ENCODE peak calls at places on chromosomes 2 and 18, in eight cellular contexts. N is neural progenitor cell; Q is NCI-H1092; K is ELF-1; L is caudate nucleus; O is A172; R is naive thymus-derived CD8-positive, alpha-beta T cell; I is hepatocyte. B is an unnamed sample.

GRCh38 chr18:64405161-64405560 is 256.3 kb upstream of the LINC00305 start:
- DNase-seq in N (no peak), Q (no peak), K (no peak), L (no peak), O (no peak), R (no peak), I (no peak), B (no peak)

GRCh38 chr2:144516417-144516980 is 3.4 kb downstream of the ZEB2 start:
- DNase-seq in N (peak), Q (no peak), K (no peak), L (no peak), O (no peak), R (no peak), I (no peak), B (no peak)

GRCh38 chr18:48328473-48329205 is 80.5 kb downstream of the ZBTB7C start:
- DNase-seq in N (no peak), Q (no peak), K (no peak), L (no peak), O (peak), R (no peak), I (peak), B (no peak)

GRCh38 chr2:42147641-42148274 is 21.4 kb upstream of the EML4 start:
- DNase-seq in N (no peak), Q (no peak), K (no peak), L (no peak), O (no peak), R (no peak), I (peak), B (no peak)

GRCh38 chr2:212915121-212915782 is 236.2 kb downstream of the IKZF2 start:
- DNase-seq in N (no peak), Q (no peak), K (no peak), L (no peak), O (no peak), R (no peak), I (no peak), B (no peak)

GRCh38 chr2:175414872-175415487 is 233.5 kb upstream of the ATP5MC3 start:
- DNase-seq in N (peak), Q (peak), K (peak), L (no peak), O (peak), R (no peak), I (peak), B (no peak)

GRCh38 chr2:237689569-237690131 is 62.3 kb downstream of the LRRFIP1 start:
- DNase-seq in N (no peak), Q (no peak), K (no peak), L (no peak), O (no peak), R (no peak), I (no peak), B (no peak)

GRCh38 chr2:205860146-205860545 is 177.8 kb downstream of the NRP2 start:
- DNase-seq in N (no peak), Q (no peak), K (no peak), L (no peak), O (no peak), R (no peak), I (no peak), B (no peak)

GRCh38 chr2:161273038-161273760 is 35.0 kb upstream of the PSMD14 start:
- DNase-seq in N (peak), Q (peak), K (peak), L (peak), O (peak), R (no peak), I (peak), B (peak)

GRCh38 chr2:222133897-222134296 is 164.9 kb downstream of the PAX3 start:
- DNase-seq in N (no peak), Q (no peak), K (no peak), L (no peak), O (no peak), R (no peak), I (no peak), B (no peak)

GRCh38 chr2:162053808-162054155 is 20.2 kb downstream of the DPP4 start:
- DNase-seq in N (no peak), Q (no peak), K (no peak), L (no peak), O (no peak), R (no peak), I (no peak), B (no peak)

GRCh38 chr2:75491129-75491753 is 69.5 kb downstream of the EVA1A start:
- DNase-seq in N (no peak), Q (no peak), K (no peak), L (no peak), O (peak), R (no peak), I (no peak), B (no peak)

GRCh38 chr2:137886432-137886831 is 77.8 kb upstream of the HNMT start:
- DNase-seq in N (peak), Q (peak), K (no peak), L (no peak), O (no peak), R (no peak), I (peak), B (no peak)

GRCh38 chr2:75896779-75897366 is 186.2 kb upstream of the GCFC2 start:
- DNase-seq in N (peak), Q (no peak), K (peak), L (peak), O (peak), R (no peak), I (peak), B (no peak)

GRCh38 chr18:30970201-30970816 is 72.2 kb downstream of the DSC3 start:
- DNase-seq in N (peak), Q (peak), K (no peak), L (no peak), O (peak), R (no peak), I (peak), B (no peak)

GRCh38 chr18:10926565-10927194 is 222.7 kb downstream of the PIEZO2 start:
- DNase-seq in N (no peak), Q (no peak), K (peak), L (no peak), O (peak), R (no peak), I (no peak), B (no peak)

GRCh38 chr2:53854678-53855077 is 5.1 kb downstream of the GPR75 start:
- DNase-seq in N (no peak), Q (no peak), K (no peak), L (no peak), O (no peak), R (no peak), I (no peak), B (no peak)

GRCh38 chr2:119242276-119243119 is 18.9 kb downstream of the STEAP3 start:
- DNase-seq in N (no peak), Q (peak), K (no peak), L (no peak), O (no peak), R (no peak), I (no peak), B (no peak)

GRCh38 chr2:237714690-237715458 is 83.7 kb upstream of the RBM44 start:
- DNase-seq in N (peak), Q (no peak), K (peak), L (no peak), O (peak), R (no peak), I (no peak), B (no peak)

GRCh38 chr2:96301897-96302296 is 3.4 kb downstream of the SNRNP200 start:
- DNase-seq in N (no peak), Q (no peak), K (no peak), L (no peak), O (no peak), R (no peak), I (no peak), B (no peak)

GRCh38 chr2:140786585-140786984 is 1344.2 kb downstream of the LRP1B start:
- DNase-seq in N (no peak), Q (peak), K (peak), L (no peak), O (no peak), R (no peak), I (no peak), B (no peak)

GRCh38 chr2:109185338-109185737 is 56.3 kb downstream of the SH3RF3 start:
- DNase-seq in N (no peak), Q (no peak), K (no peak), L (no peak), O (peak), R (no peak), I (no peak), B (no peak)

GRCh38 chr2:16005819-16006536 is 65.6 kb downstream of the MYCN start:
- DNase-seq in N (no peak), Q (no peak), K (no peak), L (no peak), O (no peak), R (no peak), I (peak), B (no peak)

GRCh38 chr2:239178484-239178883 is 222.3 kb downstream of the HDAC4 start:
- DNase-seq in N (no peak), Q (no peak), K (no peak), L (no peak), O (no peak), R (no peak), I (no peak), B (no peak)

GRCh38 chr2:235728401-235729181 is 234.7 kb downstream of the AGAP1 start:
- DNase-seq in N (no peak), Q (no peak), K (no peak), L (peak), O (no peak), R (no peak), I (no peak), B (no peak)

GRCh38 chr2:172101707-172102158 is 967 bp downstream of the DLX2 start:
- DNase-seq in N (peak), Q (peak), K (no peak), L (no peak), O (no peak), R (no peak), I (no peak), B (no peak)

GRCh38 chr2:191803007-191803406 is 43.9 kb downstream of the CAVIN2 start:
- DNase-seq in N (no peak), Q (no peak), K (no peak), L (no peak), O (no peak), R (no peak), I (no peak), B (no peak)

GRCh38 chr2:191030521-191031154 is 16.7 kb upstream of the STAT1 start:
- DNase-seq in N (peak), Q (peak), K (peak), L (no peak), O (peak), R (no peak), I (peak), B (peak)

GRCh38 chr2:165895974-165896373 is 57.6 kb downstream of the TTC21B start:
- DNase-seq in N (no peak), Q (no peak), K (no peak), L (no peak), O (no peak), R (no peak), I (no peak), B (no peak)

GRCh38 chr2:153077311-153077710 is 358.9 kb downstream of the ARL6IP6 start:
- DNase-seq in N (no peak), Q (no peak), K (no peak), L (no peak), O (no peak), R (no peak), I (no peak), B (no peak)

GRCh38 chr2:85133751-85134254 is 611 bp downstream of the TCF7L1 start:
- DNase-seq in N (no peak), Q (no peak), K (peak), L (peak), O (no peak), R (no peak), I (peak), B (no peak)

GRCh38 chr2:142822190-142822589 is 55.3 kb upstream of the KYNU start:
- DNase-seq in N (no peak), Q (no peak), K (no peak), L (no peak), O (no peak), R (no peak), I (no peak), B (no peak)

GRCh38 chr18:3935316-3935715 is 485.3 kb downstream of the TGIF1 start:
- DNase-seq in N (no peak), Q (no peak), K (no peak), L (no peak), O (no peak), R (no peak), I (no peak), B (no peak)

GRCh38 chr18:32919799-32920198 is 147.0 kb upstream of the KLHL14 start:
- DNase-seq in N (peak), Q (peak), K (peak), L (no peak), O (peak), R (no peak), I (peak), B (no peak)